ENCODE peak calls at places on chromosomes 12 and 14, in six cellular contexts. T is cardiac muscle cell, A is HepG2, X is GM12878, Y is astrocyte, S is gastrocnemius medialis. L is an unnamed sample.

GRCh38 chr12:100755186-100755585 is 39.4 kb upstream of the ANO4 start:
- DNase-seq in T (no peak), A (no peak), X (no peak), Y (no peak), S (no peak), L (no peak)

GRCh38 chr12:79983492-79983891 is 48.6 kb upstream of the PPP1R12A start:
- DNase-seq in T (peak), A (no peak), X (no peak), Y (peak), S (no peak), L (no peak)

GRCh38 chr12:64551676-64552075 is 58.6 kb upstream of the RASSF3 start:
- DNase-seq in T (peak), A (no peak), X (no peak), Y (no peak), S (no peak), L (no peak)

GRCh38 chr14:79608426-79608825 is 602.9 kb downstream of the DIO2 start:
- DNase-seq in T (no peak), A (no peak), X (no peak), Y (no peak), S (no peak), L (no peak)

GRCh38 chr12:48311313-48311712 is 39.4 kb downstream of the ZNF641 start:
- DNase-seq in T (no peak), A (no peak), X (no peak), Y (no peak), S (no peak), L (no peak)

GRCh38 chr14:81313775-81314429 is 86.2 kb downstream of the STON2 start:
- DNase-seq in T (peak), A (no peak), X (no peak), Y (peak), S (no peak), L (no peak)

GRCh38 chr12:58395470-58395869 is 454.1 kb downstream of the ATP23 start:
- DNase-seq in T (no peak), A (no peak), X (no peak), Y (peak), S (no peak), L (no peak)

GRCh38 chr14:90629471-90629870 is 186.8 kb downstream of the TTC7B start:
- DNase-seq in T (no peak), A (no peak), X (no peak), Y (no peak), S (no peak), L (no peak)

GRCh38 chr12:69129014-69129413 is 110.4 kb upstream of the CPSF6 start:
- DNase-seq in T (peak), A (no peak), X (no peak), Y (no peak), S (no peak), L (no peak)

GRCh38 chr12:6450091-6450868 is 1.6 kb upstream of the TAPBPL start:
- DNase-seq in T (no peak), A (no peak), X (no peak), Y (no peak), S (no peak), L (no peak)

GRCh38 chr12:108730337-108731104 is 797 bp downstream of the CORO1C start:
- DNase-seq in T (peak), A (peak), X (no peak), Y (peak), S (peak), L (peak)

GRCh38 chr12:106431839-106432411 is 74.4 kb downstream of the POLR3B start:
- DNase-seq in T (no peak), A (no peak), X (no peak), Y (no peak), S (no peak), L (no peak)

GRCh38 chr12:109517619-109518018 is 40.2 kb downstream of the UBE3B start:
- DNase-seq in T (no peak), A (no peak), X (no peak), Y (no peak), S (no peak), L (no peak)

GRCh38 chr12:72234871-72235270 is 37.3 kb upstream of the TRHDE start:
- DNase-seq in T (no peak), A (no peak), X (no peak), Y (no peak), S (no peak), L (no peak)

GRCh38 chr12:71727958-71728357 is 26.7 kb upstream of the RAB21 start:
- DNase-seq in T (no peak), A (no peak), X (no peak), Y (no peak), S (no peak), L (no peak)

DNA sequence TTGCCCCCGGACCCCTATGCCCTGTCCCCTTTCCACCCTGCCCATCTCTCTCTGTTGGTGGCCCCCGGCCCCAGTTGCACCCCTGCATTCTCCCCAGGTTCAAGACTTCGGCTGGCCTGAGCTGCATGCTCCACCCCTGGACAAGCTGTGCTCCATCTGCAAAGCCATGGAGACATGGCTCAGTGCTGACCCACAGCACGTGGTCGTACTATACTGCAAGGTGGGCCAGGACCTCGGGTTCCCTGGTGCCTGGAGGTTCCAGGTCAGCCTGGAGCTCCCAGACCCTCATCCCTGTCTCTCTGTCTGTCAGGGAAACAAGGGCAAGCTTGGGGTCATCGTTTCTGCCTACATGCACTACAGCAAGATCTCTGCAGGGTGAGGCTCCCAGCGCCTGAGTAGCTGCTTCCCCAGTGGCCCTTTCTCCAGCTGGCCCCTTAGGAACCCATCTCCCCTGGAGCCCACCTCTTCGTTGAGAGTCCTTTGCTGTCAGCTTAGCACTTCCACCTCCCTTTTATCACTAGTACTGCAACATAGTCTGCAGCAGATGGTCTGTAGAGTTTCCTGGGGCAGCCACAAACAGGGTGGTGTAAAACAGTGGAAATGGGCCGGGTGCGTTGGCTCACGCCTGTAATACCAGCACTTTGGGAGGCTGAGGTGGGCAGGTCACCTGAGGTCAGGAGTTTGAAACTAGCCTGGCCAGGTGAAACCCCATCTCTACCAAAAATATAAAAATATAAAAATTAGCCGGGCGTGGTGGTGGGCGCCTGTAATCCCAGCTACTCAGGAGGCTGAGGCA is 5.8 kb downstream of the TNS2 start:
- DNase-seq in T (no peak), A (no peak), X (no peak), Y (no peak), S (no peak), L (no peak)
- H3K27ac ChIP-seq in T (no peak), A (no peak), X (no peak), Y (no peak), S (peak), L (peak)

DNA sequence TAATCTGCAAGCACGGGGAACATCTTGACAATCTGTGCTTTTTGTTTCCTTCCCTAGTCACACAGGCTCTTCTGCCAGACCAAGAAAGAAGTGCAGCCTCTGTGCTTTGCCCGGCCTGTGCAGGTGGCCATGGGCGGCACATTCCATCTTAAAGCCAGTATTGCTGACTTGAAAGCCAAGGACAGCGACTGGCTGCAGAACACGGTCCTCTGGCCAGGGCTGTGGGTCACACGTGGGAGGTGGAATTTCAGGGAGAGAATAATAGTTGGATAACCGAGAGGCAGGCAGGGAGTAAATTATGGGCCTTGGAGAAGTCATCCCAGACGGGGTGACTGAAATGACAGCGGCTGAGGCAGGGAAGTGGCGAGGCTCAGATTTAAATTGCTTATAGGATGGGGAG is 24.9 kb downstream of the FNTB start:
- DNase-seq in T (no peak), A (no peak), X (no peak), Y (no peak), S (no peak), L (no peak)
- H3K27ac ChIP-seq in T (peak), A (no peak), X (no peak), Y (no peak), S (no peak), L (no peak)

DNA sequence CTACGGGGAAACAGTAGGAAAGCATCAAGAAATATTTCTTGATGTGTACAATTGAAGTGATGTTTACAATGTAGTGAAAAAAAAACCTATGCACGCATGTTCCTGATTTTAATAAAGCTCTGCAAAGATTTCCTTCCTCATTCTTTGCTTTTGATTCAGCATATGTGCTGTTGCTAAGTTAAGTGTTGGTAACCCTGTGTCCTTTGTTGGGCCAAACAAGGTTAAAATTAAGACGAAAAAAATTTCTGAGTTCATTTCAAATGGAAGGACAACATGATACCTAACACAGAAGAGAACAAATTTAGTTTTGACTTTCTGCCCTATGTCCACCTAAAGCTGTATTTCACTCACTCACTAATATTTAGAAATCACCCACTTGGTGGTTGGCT is 62.8 kb downstream of the PPP2R5C start:
- DNase-seq in T (no peak), A (no peak), X (no peak), Y (no peak), S (no peak), L (no peak)
- H3K27ac ChIP-seq in T (no peak), A (no peak), X (peak), Y (no peak), S (peak), L (peak)

GRCh38 chr14:55832122-55832911 is 252.3 kb downstream of the KTN1 start:
- DNase-seq in T (no peak), A (peak), X (no peak), Y (no peak), S (no peak), L (no peak)
- H3K27ac ChIP-seq in T (no peak), A (peak), X (no peak), Y (no peak), S (no peak), L (no peak)

GRCh38 chr12:113333877-113334785 is 778 bp downstream of the SLC8B1 start:
- DNase-seq in T (no peak), A (no peak), X (no peak), Y (no peak), S (no peak), L (peak)
- H3K27ac ChIP-seq in T (no peak), A (no peak), X (peak), Y (no peak), S (peak), L (peak)

GRCh38 chr12:52151859-52152783 is 39.7 kb downstream of the KRT80 start:
- DNase-seq in T (peak), A (no peak), X (no peak), Y (no peak), S (peak), L (peak)
- H3K27ac ChIP-seq in T (no peak), A (no peak), X (no peak), Y (no peak), S (peak), L (peak)

GRCh38 chr12:54444202-54444601 is 25.1 kb upstream of the ITGA5 start:
- DNase-seq in T (no peak), A (no peak), X (no peak), Y (no peak), S (no peak), L (no peak)

GRCh38 chr12:54452628-54453027 is 20.8 kb downstream of the GTSF1 start:
- DNase-seq in T (no peak), A (no peak), X (no peak), Y (no peak), S (no peak), L (no peak)

GRCh38 chr12:54448344-54448743 is 25.1 kb downstream of the GTSF1 start:
- DNase-seq in T (no peak), A (no peak), X (no peak), Y (no peak), S (no peak), L (no peak)

GRCh38 chr12:54443446-54443845 is 24.4 kb upstream of the ITGA5 start:
- DNase-seq in T (no peak), A (no peak), X (no peak), Y (no peak), S (no peak), L (no peak)

GRCh38 chr12:54447917-54448316 is 25.5 kb downstream of the GTSF1 start:
- DNase-seq in T (no peak), A (no peak), X (no peak), Y (no peak), S (no peak), L (no peak)
- H3K27ac ChIP-seq in T (no peak), A (no peak), X (no peak), Y (no peak), S (no peak), L (no peak)